ENCODE peak calls at places on chromosomes 11 and 22, in five cellular contexts. One of them, this sample, is unnamed.

GRCh38 chr11:109424893-109425292 is 2.9 kb downstream of the C11orf87 start:
- DNase-seq in GM12865: peak
- DNase-seq in cardiac muscle cell: peak
- DNase-seq in fibroblast of mammary gland: no peak
- DNase-seq in Panc1: no peak
- DNase-seq in this sample: peak

GRCh38 chr11:121523581-121524232 is 70.9 kb upstream of the SORL1-AS1 start:
- DNase-seq in GM12865: no peak
- DNase-seq in cardiac muscle cell: no peak
- DNase-seq in fibroblast of mammary gland: no peak
- DNase-seq in Panc1: no peak
- DNase-seq in this sample: no peak

GRCh38 chr11:21723681-21724080 is 469.2 kb upstream of the ANO5 start:
- DNase-seq in GM12865: no peak
- DNase-seq in cardiac muscle cell: no peak
- DNase-seq in fibroblast of mammary gland: no peak
- DNase-seq in Panc1: no peak
- DNase-seq in this sample: no peak

GRCh38 chr11:2975594-2975993 is 16.5 kb downstream of the NAP1L4 start:
- DNase-seq in GM12865: peak
- DNase-seq in cardiac muscle cell: no peak
- DNase-seq in fibroblast of mammary gland: peak
- DNase-seq in Panc1: no peak
- DNase-seq in this sample: peak

GRCh38 chr22:26357281-26357680 is 71.8 kb upstream of the ASPHD2 start:
- DNase-seq in GM12865: no peak
- DNase-seq in cardiac muscle cell: no peak
- DNase-seq in fibroblast of mammary gland: no peak
- DNase-seq in Panc1: no peak
- DNase-seq in this sample: no peak

GRCh38 chr11:79094601-79095000 is 346.2 kb downstream of the TENM4 start:
- DNase-seq in GM12865: no peak
- DNase-seq in cardiac muscle cell: no peak
- DNase-seq in fibroblast of mammary gland: no peak
- DNase-seq in Panc1: no peak
- DNase-seq in this sample: no peak

GRCh38 chr22:20436309-20437252 is 1.0 kb downstream of the SCARF2 start:
- DNase-seq in GM12865: no peak
- DNase-seq in cardiac muscle cell: peak
- DNase-seq in fibroblast of mammary gland: peak
- DNase-seq in Panc1: no peak
- DNase-seq in this sample: no peak

GRCh38 chr11:118658372-118659313 is 20.8 kb downstream of the TREH start:
- DNase-seq in GM12865: no peak
- DNase-seq in cardiac muscle cell: no peak
- DNase-seq in fibroblast of mammary gland: no peak
- DNase-seq in Panc1: no peak
- DNase-seq in this sample: no peak

GRCh38 chr11:122910775-122911174 is 28.2 kb downstream of the JHY start:
- DNase-seq in GM12865: peak
- DNase-seq in cardiac muscle cell: peak
- DNase-seq in fibroblast of mammary gland: peak
- DNase-seq in Panc1: peak
- DNase-seq in this sample: peak

GRCh38 chr22:39308614-39309363 is 10.6 kb downstream of the RPL3 start:
- DNase-seq in GM12865: no peak
- DNase-seq in cardiac muscle cell: no peak
- DNase-seq in fibroblast of mammary gland: peak
- DNase-seq in Panc1: no peak
- DNase-seq in this sample: peak

GRCh38 chr22:20857838-20858614 is 585 bp downstream of the PI4KA start:
- DNase-seq in GM12865: peak
- DNase-seq in cardiac muscle cell: peak
- DNase-seq in fibroblast of mammary gland: peak
- DNase-seq in Panc1: no peak
- DNase-seq in this sample: peak

GRCh38 chr11:110712643-110713468 is 619 bp upstream of the ARHGAP20 start:
- DNase-seq in GM12865: no peak
- DNase-seq in cardiac muscle cell: peak
- DNase-seq in fibroblast of mammary gland: peak
- DNase-seq in Panc1: no peak
- DNase-seq in this sample: peak

GRCh38 chr11:66277475-66278391 is at the start of gene CNIH2:
- DNase-seq in GM12865: no peak
- DNase-seq in cardiac muscle cell: peak
- DNase-seq in fibroblast of mammary gland: no peak
- DNase-seq in Panc1: no peak
- DNase-seq in this sample: no peak

GRCh38 chr11:66317322-66317765 is 500 bp upstream of the CD248 start:
- DNase-seq in GM12865: no peak
- DNase-seq in cardiac muscle cell: peak
- DNase-seq in fibroblast of mammary gland: peak
- DNase-seq in Panc1: no peak
- DNase-seq in this sample: no peak

GRCh38 chr11:103202048-103202651 is 92.9 kb downstream of the DYNC2H1 start:
- DNase-seq in GM12865: peak
- DNase-seq in cardiac muscle cell: peak
- DNase-seq in fibroblast of mammary gland: peak
- DNase-seq in Panc1: no peak
- DNase-seq in this sample: peak

GRCh38 chr22:33923660-33924246 is 3.5 kb upstream of the LARGE1 start:
- DNase-seq in GM12865: peak
- DNase-seq in cardiac muscle cell: peak
- DNase-seq in fibroblast of mammary gland: peak
- DNase-seq in Panc1: no peak
- DNase-seq in this sample: peak

GRCh38 chr11:100727410-100727809 is 40.3 kb downstream of the ARHGAP42 start:
- DNase-seq in GM12865: no peak
- DNase-seq in cardiac muscle cell: peak
- DNase-seq in fibroblast of mammary gland: no peak
- DNase-seq in Panc1: no peak
- DNase-seq in this sample: no peak

GRCh38 chr11:62456630-62457029 is 37.8 kb downstream of the SCGB1A1 start:
- DNase-seq in GM12865: no peak
- DNase-seq in cardiac muscle cell: no peak
- DNase-seq in fibroblast of mammary gland: no peak
- DNase-seq in Panc1: no peak
- DNase-seq in this sample: peak

GRCh38 chr11:819943-820649 is 1.4 kb downstream of the PNPLA2 start:
- DNase-seq in GM12865: peak
- DNase-seq in cardiac muscle cell: peak
- DNase-seq in fibroblast of mammary gland: no peak
- DNase-seq in Panc1: no peak
- DNase-seq in this sample: peak

GRCh38 chr22:26328221-26328620 is 100.8 kb upstream of the ASPHD2 start:
- DNase-seq in GM12865: no peak
- DNase-seq in cardiac muscle cell: no peak
- DNase-seq in fibroblast of mammary gland: no peak
- DNase-seq in Panc1: no peak
- DNase-seq in this sample: no peak

GRCh38 chr11:129593098-129593497 is 217.4 kb downstream of the BARX2 start:
- DNase-seq in GM12865: no peak
- DNase-seq in cardiac muscle cell: no peak
- DNase-seq in fibroblast of mammary gland: no peak
- DNase-seq in Panc1: no peak
- DNase-seq in this sample: peak

GRCh38 chr11:103024086-103024485 is 67.9 kb downstream of the DCUN1D5 start:
- DNase-seq in GM12865: no peak
- DNase-seq in cardiac muscle cell: no peak
- DNase-seq in fibroblast of mammary gland: no peak
- DNase-seq in Panc1: no peak
- DNase-seq in this sample: no peak

GRCh38 chr11:10455637-10456487 is 798 bp downstream of the AMPD3 start:
- DNase-seq in GM12865: peak
- DNase-seq in cardiac muscle cell: peak
- DNase-seq in fibroblast of mammary gland: peak
- DNase-seq in Panc1: no peak
- DNase-seq in this sample: peak

GRCh38 chr11:128599729-128600128 is 12.4 kb upstream of the ETS1 start:
- DNase-seq in GM12865: no peak
- DNase-seq in cardiac muscle cell: no peak
- DNase-seq in fibroblast of mammary gland: peak
- DNase-seq in Panc1: no peak
- DNase-seq in this sample: peak

GRCh38 chr11:102761646-102762238 is 18.7 kb downstream of the MMP10 start:
- DNase-seq in GM12865: no peak
- DNase-seq in cardiac muscle cell: peak
- DNase-seq in fibroblast of mammary gland: no peak
- DNase-seq in Panc1: no peak
- DNase-seq in this sample: no peak

GRCh38 chr11:35464308-35464707 is 45.0 kb upstream of the SLC1A2 start:
- DNase-seq in GM12865: no peak
- DNase-seq in cardiac muscle cell: no peak
- DNase-seq in fibroblast of mammary gland: no peak
- DNase-seq in Panc1: no peak
- DNase-seq in this sample: peak

GRCh38 chr22:30235687-30236170 is 10.8 kb downstream of the LIF start:
- DNase-seq in GM12865: no peak
- DNase-seq in cardiac muscle cell: no peak
- DNase-seq in fibroblast of mammary gland: no peak
- DNase-seq in Panc1: no peak
- DNase-seq in this sample: peak

GRCh38 chr22:48858121-48858520 is 969.6 kb downstream of the BRD1 start:
- DNase-seq in GM12865: no peak
- DNase-seq in cardiac muscle cell: no peak
- DNase-seq in fibroblast of mammary gland: no peak
- DNase-seq in Panc1: no peak
- DNase-seq in this sample: no peak

GRCh38 chr11:11620966-11621880 is 582 bp downstream of the GALNT18 start:
- DNase-seq in GM12865: peak
- DNase-seq in cardiac muscle cell: peak
- DNase-seq in fibroblast of mammary gland: peak
- DNase-seq in Panc1: no peak
- DNase-seq in this sample: peak

GRCh38 chr22:32587449-32587848 is 112.8 kb downstream of the FBXO7 start:
- DNase-seq in GM12865: no peak
- DNase-seq in cardiac muscle cell: no peak
- DNase-seq in fibroblast of mammary gland: peak
- DNase-seq in Panc1: no peak
- DNase-seq in this sample: no peak

GRCh38 chr11:104819603-104820002 is 78.7 kb downstream of the CASP12 start:
- DNase-seq in GM12865: no peak
- DNase-seq in cardiac muscle cell: no peak
- DNase-seq in fibroblast of mammary gland: no peak
- DNase-seq in Panc1: no peak
- DNase-seq in this sample: no peak

GRCh38 chr11:69339041-69339733 is 45.2 kb downstream of the MYEOV start:
- DNase-seq in GM12865: no peak
- DNase-seq in cardiac muscle cell: no peak
- DNase-seq in fibroblast of mammary gland: no peak
- DNase-seq in Panc1: no peak
- DNase-seq in this sample: no peak

GRCh38 chr22:25334091-25334490 is 114.7 kb downstream of the CRYBB2 start:
- DNase-seq in GM12865: peak
- DNase-seq in cardiac muscle cell: peak
- DNase-seq in fibroblast of mammary gland: peak
- DNase-seq in Panc1: peak
- DNase-seq in this sample: peak

GRCh38 chr22:47035443-47035881 is 273.0 kb downstream of the TBC1D22A start:
- DNase-seq in GM12865: no peak
- DNase-seq in cardiac muscle cell: no peak
- DNase-seq in fibroblast of mammary gland: no peak
- DNase-seq in Panc1: no peak
- DNase-seq in this sample: no peak

GRCh38 chr11:94746721-94747120 is 21.4 kb upstream of the AMOTL1 start:
- DNase-seq in GM12865: no peak
- DNase-seq in cardiac muscle cell: no peak
- DNase-seq in fibroblast of mammary gland: no peak
- DNase-seq in Panc1: no peak
- DNase-seq in this sample: peak

GRCh38 chr11:116703421-116703820 is 69.4 kb downstream of the BUD13 start:
- DNase-seq in GM12865: no peak
- DNase-seq in cardiac muscle cell: peak
- DNase-seq in fibroblast of mammary gland: no peak
- DNase-seq in Panc1: no peak
- DNase-seq in this sample: no peak

DNA sequence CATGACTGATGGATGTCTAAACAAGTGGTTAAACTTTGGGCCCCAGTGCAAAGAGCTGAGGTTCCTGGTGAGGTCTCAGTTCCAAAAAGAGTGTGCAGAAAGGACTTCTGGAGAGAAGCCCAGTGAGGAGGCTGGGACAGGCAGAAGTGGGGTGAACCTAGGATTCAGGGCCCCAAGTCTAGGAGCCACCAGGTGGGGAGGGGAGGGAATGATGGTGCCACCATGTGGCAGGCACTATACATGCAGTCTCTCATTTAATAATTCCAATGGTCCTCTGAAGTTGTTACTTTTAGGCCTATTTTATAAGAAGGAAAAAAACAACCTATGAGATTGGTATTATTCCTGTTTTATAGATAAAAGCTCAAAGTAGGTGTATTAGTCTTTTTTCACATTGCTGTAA is 102.0 kb downstream of the INSC start:
- DNase-seq in GM12865: peak
- DNase-seq in cardiac muscle cell: no peak
- DNase-seq in fibroblast of mammary gland: no peak
- DNase-seq in Panc1: no peak
- DNase-seq in this sample: peak
- TF ChIP-seq CTCF in GM12865: peak
- TF ChIP-seq CTCF in cardiac muscle cell: peak
- TF ChIP-seq CTCF in fibroblast of mammary gland: peak
- TF ChIP-seq CTCF in Panc1: peak
- TF ChIP-seq CTCF in this sample: peak

GRCh38 chr11:75555079-75555811 is 6.8 kb upstream of the SERPINH1 start:
- DNase-seq in GM12865: no peak
- DNase-seq in cardiac muscle cell: no peak
- DNase-seq in fibroblast of mammary gland: no peak
- DNase-seq in Panc1: no peak
- DNase-seq in this sample: no peak
- H3K4me3 ChIP-seq in GM12865: no peak
- H3K4me3 ChIP-seq in cardiac muscle cell: no peak
- H3K4me3 ChIP-seq in fibroblast of mammary gland: peak
- H3K4me3 ChIP-seq in Panc1: no peak
- H3K4me3 ChIP-seq in this sample: no peak

GRCh38 chr11:85464283-85464682 is 162.9 kb downstream of the DLG2 start:
- DNase-seq in GM12865: no peak
- DNase-seq in cardiac muscle cell: no peak
- DNase-seq in fibroblast of mammary gland: no peak
- DNase-seq in Panc1: no peak
- DNase-seq in this sample: no peak
- TF ChIP-seq CTCF in GM12865: no peak
- TF ChIP-seq CTCF in cardiac muscle cell: no peak
- TF ChIP-seq CTCF in fibroblast of mammary gland: no peak
- TF ChIP-seq CTCF in Panc1: peak
- TF ChIP-seq CTCF in this sample: no peak

DNA sequence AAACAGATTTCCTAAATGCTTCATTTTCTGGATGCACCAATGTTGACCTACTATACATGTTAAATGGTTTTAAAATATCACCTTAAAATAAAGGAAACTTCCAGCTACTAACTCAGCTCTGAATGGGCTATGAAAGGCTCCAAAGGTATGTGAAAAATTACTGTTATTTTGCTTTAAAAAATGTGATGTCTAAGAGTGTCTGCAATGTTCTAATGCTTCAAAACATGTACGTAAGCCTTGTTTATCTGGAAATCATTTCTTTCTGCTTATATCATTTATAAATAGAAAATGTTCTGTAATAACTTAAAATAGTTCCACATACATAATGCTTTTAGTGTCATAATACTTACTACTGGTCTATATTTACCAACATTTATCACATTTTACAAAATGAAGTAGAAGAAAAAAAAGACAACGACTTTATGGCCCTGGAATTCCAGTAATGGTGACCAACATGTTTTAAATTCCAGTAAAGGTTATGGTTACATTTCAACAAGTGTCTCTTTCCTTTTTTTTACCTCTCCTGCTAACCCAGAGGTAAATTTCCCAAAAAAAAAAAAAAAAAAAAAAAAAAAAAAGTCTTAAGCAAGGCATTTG is 2.5 kb downstream of the BDNF start:
- DNase-seq in GM12865: no peak
- DNase-seq in cardiac muscle cell: no peak
- DNase-seq in fibroblast of mammary gland: no peak
- DNase-seq in Panc1: no peak
- DNase-seq in this sample: no peak
- H3K4me3 ChIP-seq in GM12865: no peak
- H3K4me3 ChIP-seq in cardiac muscle cell: no peak
- H3K4me3 ChIP-seq in fibroblast of mammary gland: no peak
- H3K4me3 ChIP-seq in Panc1: peak
- H3K4me3 ChIP-seq in this sample: no peak

This sample was measured in epithelial cell of esophagus.